ENCODE peak calls at places on chromosomes 11 and 22, in seven cellular contexts. D is neural progenitor cell, J is PC-3, P is mammary epithelial cell, Y is HepG2, I is fibroblast of lung, M is PC-9. W is an unnamed sample. For H3K4me1, the result is how much of the 10 kb centered on the place peaks cover.

GRCh38 chr22:29983296-29983917 is 96.9 kb upstream of the HORMAD2 start:
- DNase-seq in P (no peak), Y (no peak), J (no peak), D (no peak), M (no peak), I (no peak), W (no peak)

GRCh38 chr11:69199583-69200295 is 44.0 kb downstream of the SMIM38 start:
- DNase-seq in M (no peak), Y (no peak), I (no peak), P (no peak), D (no peak), J (no peak), W (no peak)

GRCh38 chr22:28243539-28243938 is 324.5 kb upstream of the PITPNB start:
- DNase-seq in J (no peak), M (no peak), I (peak), P (no peak), Y (no peak), D (no peak), W (no peak)

GRCh38 chr11:20821046-20821445 is 151.7 kb downstream of the NELL1 start:
- DNase-seq in P (no peak), I (no peak), J (no peak), D (no peak), Y (no peak), M (no peak), W (no peak)

GRCh38 chr11:44619931-44620725 is 54.7 kb downstream of the CD82 start:
- DNase-seq in I (no peak), P (no peak), D (no peak), Y (no peak), M (no peak), J (no peak), W (no peak)

GRCh38 chr11:40037005-40037404 is 1422.4 kb downstream of the LRRC4C start:
- DNase-seq in I (peak), M (no peak), P (no peak), J (no peak), D (no peak), Y (no peak), W (no peak)

GRCh38 chr11:107719557-107720304 is 7.9 kb upstream of the SLN start:
- DNase-seq in D (no peak), Y (no peak), P (peak), J (peak), M (no peak), I (peak), W (no peak)

GRCh38 chr11:45852712-45853101 is 5.4 kb downstream of the CRY2 start:
- DNase-seq in Y (no peak), M (no peak), D (no peak), P (no peak), I (no peak), J (no peak), W (no peak)

GRCh38 chr22:24601217-24602104 is 1.5 kb upstream of the GGT1 start:
- DNase-seq in D (no peak), Y (peak), I (no peak), P (no peak), M (peak), J (no peak), W (no peak)

GRCh38 chr11:10298342-10298741 is 4.3 kb upstream of the SBF2 start:
- DNase-seq in M (peak), D (no peak), Y (peak), J (peak), P (peak), I (peak), W (no peak)

GRCh38 chr22:43262990-43263644 is 76.2 kb upstream of the TTLL12 start:
- DNase-seq in M (no peak), D (no peak), I (no peak), P (no peak), J (no peak), Y (peak), W (no peak)

GRCh38 chr11:123305601-123306000 is 110.6 kb upstream of the CLMP start:
- DNase-seq in M (no peak), Y (no peak), I (no peak), J (no peak), P (no peak), D (no peak), W (peak)

GRCh38 chr11:124676386-124676785 is 2.7 kb downstream of the SPA17 start:
- DNase-seq in D (no peak), Y (no peak), P (no peak), J (no peak), M (no peak), I (peak), W (peak)

GRCh38 chr22:17974087-17974486 is 50.3 kb downstream of the MICAL3 start:
- DNase-seq in D (no peak), M (peak), Y (no peak), J (no peak), P (no peak), I (no peak), W (no peak)

GRCh38 chr11:80007616-80008015 is 566.8 kb upstream of the TENM4 start:
- DNase-seq in I (no peak), Y (no peak), P (peak), M (no peak), J (no peak), D (no peak), W (no peak)

GRCh38 chr22:39017596-39018365 is 3.1 kb upstream of the APOBEC3D start:
- DNase-seq in Y (no peak), M (no peak), I (no peak), P (no peak), D (no peak), J (no peak), W (no peak)
- H3K4me1 ChIP-seq in Y (under half), M (under half), I (under half), P (under half), D (under half), J (under half), W (under half)

GRCh38 chr11:57501951-57502350 is 13.6 kb downstream of the SLC43A1 start:
- DNase-seq in D (no peak), I (no peak), Y (no peak), P (no peak), J (peak), M (peak), W (no peak)

GRCh38 chr11:57502376-57502775 is 13.1 kb downstream of the SLC43A1 start:
- DNase-seq in J (no peak), M (no peak), P (no peak), Y (no peak), I (no peak), D (no peak), W (no peak)

GRCh38 chr11:57502870-57503269 is 12.6 kb downstream of the SLC43A1 start:
- DNase-seq in P (no peak), Y (peak), D (no peak), I (no peak), M (no peak), J (no peak), W (no peak)

GRCh38 chr11:57506522-57506921 is 9.0 kb downstream of the SLC43A1 start:
- DNase-seq in M (no peak), Y (no peak), P (no peak), J (no peak), I (no peak), D (no peak), W (no peak)

GRCh38 chr11:57504511-57504910 is 11.0 kb downstream of the SLC43A1 start:
- DNase-seq in M (no peak), I (no peak), Y (no peak), P (no peak), D (no peak), J (no peak), W (no peak)
- H3K4me3 ChIP-seq in M (no peak), I (no peak), Y (no peak), P (no peak), D (no peak), J (no peak), W (no peak)

DNA sequence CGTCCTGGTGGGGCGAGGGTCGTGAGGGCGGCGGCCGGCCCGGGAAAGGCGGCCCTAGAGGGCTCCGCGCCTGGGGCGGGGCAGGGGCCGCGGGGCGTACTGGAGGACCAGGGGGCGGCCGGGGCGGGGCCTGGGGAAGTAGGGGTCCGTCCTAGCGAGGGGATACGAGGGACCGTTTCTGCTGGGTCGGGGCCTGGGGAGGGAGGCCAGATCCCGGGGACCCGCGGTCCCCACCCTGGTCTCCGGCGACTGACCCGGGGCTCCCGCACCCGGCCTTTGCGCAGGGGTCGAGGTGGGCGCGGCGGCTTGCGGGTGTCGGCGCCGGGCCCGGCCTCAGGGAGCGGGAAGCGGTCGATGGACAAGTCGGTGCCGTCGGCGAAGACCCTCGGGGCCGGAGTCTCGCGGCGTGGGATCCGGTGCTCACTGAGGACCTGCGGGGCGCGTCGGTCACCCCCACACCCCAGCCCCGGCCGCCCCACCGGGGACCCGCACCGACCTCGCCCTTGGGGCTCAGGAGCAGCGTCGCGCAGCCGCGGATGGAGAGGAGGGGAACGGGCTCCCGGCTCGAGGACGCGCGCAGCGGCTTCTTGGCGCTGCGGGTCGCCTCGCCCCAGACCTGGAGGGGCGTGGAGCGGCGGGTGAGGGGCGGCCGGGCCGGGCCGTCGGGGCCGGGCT is 4.9 kb downstream of the LMNTD2 start:
- DNase-seq in D (peak), P (no peak), J (no peak), Y (no peak), I (no peak), M (no peak), W (no peak)
- TF ChIP-seq EZH2 in D (peak), P (no peak), J (peak), Y (no peak), I (no peak), M (no peak), W (no peak)

DNA sequence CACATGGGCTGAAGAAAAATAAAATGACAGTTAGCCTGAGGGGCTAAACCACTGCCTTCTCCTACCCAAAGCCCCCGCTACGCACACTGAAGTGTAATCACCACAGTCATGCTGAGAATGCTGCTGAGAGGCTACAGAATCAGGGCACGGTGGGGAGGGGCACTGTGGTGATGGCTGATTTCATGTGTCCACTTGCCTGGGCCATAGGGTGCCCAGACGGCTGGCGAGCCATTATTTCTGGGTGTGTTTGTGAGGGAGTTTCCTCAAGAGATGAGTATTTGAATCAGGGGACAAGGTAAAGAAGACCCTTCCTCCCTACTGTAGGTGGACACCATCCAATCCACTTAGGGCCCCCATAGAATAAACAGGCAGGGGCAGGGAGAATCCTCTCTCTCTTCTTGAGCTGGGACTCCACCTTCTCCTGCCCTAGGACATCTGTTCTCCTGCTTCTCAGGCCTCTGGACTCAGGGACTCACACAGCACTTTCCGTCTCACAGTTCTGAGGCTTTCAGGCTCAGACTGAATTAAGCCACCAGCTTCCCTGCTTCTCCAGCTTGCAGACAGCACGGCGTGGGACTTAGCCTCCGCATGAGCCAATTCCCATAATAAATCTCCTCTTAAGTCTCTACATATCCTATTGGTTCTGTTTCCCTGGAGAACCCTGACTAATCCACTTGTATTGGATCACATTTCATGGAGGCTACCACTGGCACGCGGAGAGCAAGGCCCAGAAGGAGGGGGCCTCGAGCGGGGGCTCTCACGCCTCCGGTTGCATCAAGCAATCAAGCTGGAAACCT is 1313.4 kb downstream of the TBC1D22A start:
- DNase-seq in M (no peak), J (no peak), D (no peak), P (no peak), Y (no peak), I (no peak), W (no peak)
- H3K4me1 ChIP-seq in M (under half), J (under half), D (under half), P (under half), Y (under half), I (under half), W (under half)

GRCh38 chr11:119672597-119672996 is 56.4 kb downstream of the NECTIN1 start:
- DNase-seq in I (no peak), D (no peak), M (no peak), J (no peak), Y (no peak), P (no peak), W (no peak)

GRCh38 chr11:119668685-119669084 is 60.3 kb downstream of the NECTIN1 start:
- DNase-seq in J (no peak), I (no peak), P (no peak), M (no peak), Y (no peak), D (no peak), W (no peak)

GRCh38 chr11:119671561-119672015 is 57.4 kb downstream of the NECTIN1 start:
- DNase-seq in I (peak), P (no peak), J (no peak), D (peak), Y (no peak), M (no peak), W (no peak)

GRCh38 chr11:119673389-119674336 is 55.3 kb downstream of the NECTIN1 start:
- DNase-seq in I (no peak), Y (no peak), D (no peak), P (no peak), J (no peak), M (no peak), W (no peak)

DNA sequence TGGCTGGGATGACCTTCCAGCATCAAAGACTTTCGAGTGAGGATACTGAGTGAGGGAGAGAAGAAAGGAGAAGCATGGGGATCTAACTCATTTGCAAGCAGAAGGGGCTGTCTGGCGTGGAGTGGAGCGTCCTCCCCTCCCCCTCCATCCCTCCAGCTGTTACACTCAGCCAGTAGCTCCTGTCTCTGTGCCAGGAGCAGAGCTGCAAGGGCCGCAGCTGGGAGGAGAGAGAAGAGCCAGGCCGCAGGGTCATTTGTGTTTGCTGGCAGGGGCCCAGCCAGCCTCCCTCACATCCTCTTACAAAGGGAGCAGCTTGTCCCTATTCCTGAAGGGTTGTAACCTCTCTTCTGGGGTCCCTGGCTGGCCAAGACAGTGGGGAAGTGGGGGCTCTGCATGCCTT is 58.0 kb downstream of the NECTIN1 start:
- DNase-seq in J (no peak), I (peak), M (no peak), Y (no peak), D (no peak), P (no peak), W (no peak)
- H3K4me3 ChIP-seq in J (no peak), I (no peak), M (no peak), Y (no peak), D (no peak), P (no peak), W (no peak)